ENCODE peak calls at places on chromosomes 16 and 17, in four cellular contexts. One of them, this sample, is unnamed.
A peak's percentile ranks its signal among the peaks of the same experiment; 100 is the strongest.

GRCh38 chr17:80452173-80452915 is 24.1 kb downstream of the NPTX1 start:
- DNase-seq in NCI-H226: no peak
- DNase-seq in substantia nigra: no peak
- DNase-seq in ACHN: no peak
- DNase-seq in this sample: no peak

GRCh38 chr16:89017543-89017942 is 40.5 kb upstream of the CBFA2T3 start:
- DNase-seq in NCI-H226: no peak
- DNase-seq in substantia nigra: no peak
- DNase-seq in ACHN: no peak
- DNase-seq in this sample: no peak

GRCh38 chr17:21419299-21420239 is 43.4 kb downstream of the KCNJ12 start:
- DNase-seq in NCI-H226: no peak
- DNase-seq in substantia nigra: no peak
- DNase-seq in ACHN: no peak
- DNase-seq in this sample: no peak

GRCh38 chr16:6682142-6682811 is 650.4 kb upstream of the RBFOX1 start:
- DNase-seq in NCI-H226: no peak
- DNase-seq in substantia nigra: no peak
- DNase-seq in ACHN: peak; percentile 51
- DNase-seq in this sample: no peak

GRCh38 chr17:1315891-1316403 is 36.5 kb downstream of the TRARG1 start:
- DNase-seq in NCI-H226: no peak
- DNase-seq in substantia nigra: no peak
- DNase-seq in ACHN: no peak
- DNase-seq in this sample: no peak

GRCh38 chr16:19384656-19385055 is 33.0 kb upstream of the TMC5 start:
- DNase-seq in NCI-H226: no peak
- DNase-seq in substantia nigra: no peak
- DNase-seq in ACHN: peak; percentile 15
- DNase-seq in this sample: no peak

GRCh38 chr17:75720656-75721462 is at the start of gene ITGB4:
- DNase-seq in NCI-H226: peak; percentile 92
- DNase-seq in substantia nigra: no peak
- DNase-seq in ACHN: peak; percentile 57
- DNase-seq in this sample: peak; percentile 87

GRCh38 chr16:49681449-49681848 is 174.5 kb downstream of the ZNF423 start:
- DNase-seq in NCI-H226: no peak
- DNase-seq in substantia nigra: no peak
- DNase-seq in ACHN: no peak
- DNase-seq in this sample: no peak

GRCh38 chr16:48576927-48577326 is 33.1 kb downstream of the N4BP1 start:
- DNase-seq in NCI-H226: peak; percentile 51
- DNase-seq in substantia nigra: no peak
- DNase-seq in ACHN: no peak
- DNase-seq in this sample: no peak

GRCh38 chr17:68460715-68461114 is 3.4 kb upstream of the WIPI1 start:
- DNase-seq in NCI-H226: no peak
- DNase-seq in substantia nigra: no peak
- DNase-seq in ACHN: no peak
- DNase-seq in this sample: no peak

GRCh38 chr16:57140866-57141668 is 44.8 kb downstream of the PSME3IP1 start:
- DNase-seq in NCI-H226: no peak
- DNase-seq in substantia nigra: no peak
- DNase-seq in ACHN: no peak
- DNase-seq in this sample: no peak

GRCh38 chr16:8572919-8573724 is 17.2 kb downstream of the TMEM114 start:
- DNase-seq in NCI-H226: peak; percentile 7
- DNase-seq in substantia nigra: no peak
- DNase-seq in ACHN: peak; percentile 33
- DNase-seq in this sample: no peak

GRCh38 chr16:85853641-85854545 is 45.1 kb upstream of the IRF8 start:
- DNase-seq in NCI-H226: no peak
- DNase-seq in substantia nigra: no peak
- DNase-seq in ACHN: no peak
- DNase-seq in this sample: no peak

GRCh38 chr17:38558751-38559024 is 47.1 kb downstream of the SRCIN1 start:
- DNase-seq in NCI-H226: peak; percentile 9
- DNase-seq in substantia nigra: no peak
- DNase-seq in ACHN: peak; percentile 47
- DNase-seq in this sample: no peak

GRCh38 chr17:29027521-29027920 is 15.4 kb upstream of the PIPOX start:
- DNase-seq in NCI-H226: no peak
- DNase-seq in substantia nigra: no peak
- DNase-seq in ACHN: no peak
- DNase-seq in this sample: no peak

GRCh38 chr17:28174352-28175046 is 132.0 kb downstream of the NLK start:
- DNase-seq in NCI-H226: no peak
- DNase-seq in substantia nigra: no peak
- DNase-seq in ACHN: no peak
- DNase-seq in this sample: no peak

GRCh38 chr17:29565643-29566472 is 979 bp downstream of the ABHD15 start:
- DNase-seq in NCI-H226: peak; percentile 33
- DNase-seq in substantia nigra: no peak
- DNase-seq in ACHN: no peak
- DNase-seq in this sample: no peak

GRCh38 chr16:27228621-27229501 is 25.5 kb downstream of the KDM8 start:
- DNase-seq in NCI-H226: no peak
- DNase-seq in substantia nigra: no peak
- DNase-seq in ACHN: no peak
- DNase-seq in this sample: no peak

GRCh38 chr16:84144859-84145639 is at the start of the genes DNAAF1 and HSDL1:
- DNase-seq in NCI-H226: peak; percentile 72
- DNase-seq in substantia nigra: peak; percentile 64
- DNase-seq in ACHN: peak; percentile 91
- DNase-seq in this sample: peak; percentile 88

GRCh38 chr16:535446-536405 is 8.2 kb downstream of the CAPN15 start:
- DNase-seq in NCI-H226: peak; percentile 27
- DNase-seq in substantia nigra: no peak
- DNase-seq in ACHN: peak; percentile 84
- DNase-seq in this sample: no peak

GRCh38 chr17:1001640-1002411 is 4.9 kb downstream of the TIMM22 start:
- DNase-seq in NCI-H226: no peak
- DNase-seq in substantia nigra: no peak
- DNase-seq in ACHN: no peak
- DNase-seq in this sample: no peak

GRCh38 chr17:7393613-7394451 is 493 bp downstream of the PLSCR3 start:
- DNase-seq in NCI-H226: peak; percentile 10
- DNase-seq in substantia nigra: no peak
- DNase-seq in ACHN: peak; percentile 26
- DNase-seq in this sample: no peak

GRCh38 chr17:80151333-80151732 is 4.4 kb upstream of the EIF4A3 start:
- DNase-seq in NCI-H226: peak; percentile 78
- DNase-seq in substantia nigra: no peak
- DNase-seq in ACHN: no peak
- DNase-seq in this sample: no peak

GRCh38 chr17:48153711-48154642 is 46.4 kb downstream of the SNX11 start:
- DNase-seq in NCI-H226: no peak
- DNase-seq in substantia nigra: no peak
- DNase-seq in ACHN: peak; percentile 60
- DNase-seq in this sample: no peak

GRCh38 chr17:5422505-5422904 is 2.5 kb downstream of the RPAIN start:
- DNase-seq in NCI-H226: peak; percentile 77
- DNase-seq in substantia nigra: no peak
- DNase-seq in ACHN: peak; percentile 86
- DNase-seq in this sample: no peak

GRCh38 chr17:65627108-65627507 is 65.7 kb upstream of the AXIN2 start:
- DNase-seq in NCI-H226: no peak
- DNase-seq in substantia nigra: no peak
- DNase-seq in ACHN: no peak
- DNase-seq in this sample: no peak

This sample was measured in nucleus accumbens.